ENCODE peak calls at places on chromosome 18, in four cellular contexts. R is T-cell; L is endothelial cell; V is stimulated activated CD4-positive, alpha-beta T cell treated with anti-CD3 and anti-CD28 coated beads, Interleukin-2, amount 100 ng/mL, for 48 hours. Q is an unnamed sample.

GRCh38 chr18:79902075-79902474 is 49.4 kb downstream of the SLC66A2 start:
- DNase-seq in R (no peak), V (no peak), L (no peak), Q (no peak)

GRCh38 chr18:36643016-36643415 is 185.8 kb downstream of the TPGS2 start:
- DNase-seq in L (no peak), R (no peak), V (no peak), Q (no peak)

GRCh38 chr18:46096651-46097300 is 1.3 kb downstream of the ATP5F1A start:
- DNase-seq in L (no peak), V (no peak), R (no peak), Q (peak)

GRCh38 chr18:48678237-48679115 is 139.6 kb downstream of the CTIF start:
- DNase-seq in V (no peak), L (no peak), R (no peak), Q (no peak)

GRCh38 chr18:49241852-49242251 is 218.6 kb downstream of the DYM start:
- DNase-seq in R (no peak), L (no peak), V (no peak), Q (no peak)

GRCh38 chr18:22504665-22505064 is 87.0 kb upstream of the CTAGE1 start:
- DNase-seq in R (no peak), V (no peak), L (no peak), Q (no peak)

GRCh38 chr18:48385595-48385994 is 23.6 kb downstream of the ZBTB7C start:
- DNase-seq in R (no peak), L (no peak), V (no peak), Q (no peak)

GRCh38 chr18:51833850-51834249 is 506.1 kb upstream of the DCC start:
- DNase-seq in R (no peak), L (no peak), V (no peak), Q (no peak)

GRCh38 chr18:47247036-47247832 is 4.2 kb downstream of the SKOR2 start:
- DNase-seq in L (peak), R (no peak), V (no peak), Q (no peak)

GRCh38 chr18:58603365-58604067 is 25.4 kb downstream of the ALPK2 start:
- DNase-seq in R (no peak), L (no peak), V (no peak), Q (no peak)

GRCh38 chr18:55509631-55510372 is 78.2 kb downstream of the TCF4 start:
- DNase-seq in V (no peak), L (no peak), R (no peak), Q (no peak)

GRCh38 chr18:50679656-50680055 is 119.8 kb downstream of the MAPK4 start:
- DNase-seq in R (no peak), L (no peak), V (no peak), Q (no peak)

GRCh38 chr18:50297621-50298442 is 10.3 kb upstream of the CXXC1 start:
- DNase-seq in V (peak), R (peak), L (peak), Q (peak)